ENCODE peak calls at places on chromosomes 5 and 9, in seven cellular contexts. R is suprapubic skin, X is psoas muscle, K is AG04450, G is osteoblast, Z is WERI-Rb-1, S is IMR-90. F is an unnamed sample. For H3K27me3, the result is how much of the 10 kb centered on the place peaks cover.

GRCh38 chr5:172164773-172165212 is 23.2 kb downstream of the STK10 start:
- DNase-seq in R (no peak), X (no peak), K (no peak), G (peak), Z (no peak), S (peak), F (no peak)

GRCh38 chr5:31492824-31493223 is 39.1 kb downstream of the DROSHA start:
- DNase-seq in R (no peak), X (no peak), K (no peak), G (no peak), Z (no peak), S (peak), F (peak)

GRCh38 chr5:151703227-151703626 is 16.5 kb upstream of the SPARC start:
- DNase-seq in R (no peak), X (no peak), K (no peak), G (no peak), Z (no peak), S (no peak), F (no peak)

GRCh38 chr5:157280927-157281326 is 15.0 kb downstream of the CYFIP2 start:
- DNase-seq in R (no peak), X (no peak), K (no peak), G (peak), Z (no peak), S (peak), F (peak)

GRCh38 chr9:135584371-135584770 is 22.8 kb downstream of the PAEP start:
- DNase-seq in R (no peak), X (peak), K (no peak), G (peak), Z (no peak), S (no peak), F (no peak)

GRCh38 chr9:98302938-98303337 is 47.5 kb upstream of the TBC1D2 start:
- DNase-seq in R (no peak), X (no peak), K (no peak), G (no peak), Z (no peak), S (no peak), F (no peak)

GRCh38 chr5:149365418-149365817 is 7.6 kb downstream of the PCYOX1L start:
- DNase-seq in R (no peak), X (no peak), K (no peak), G (no peak), Z (no peak), S (no peak), F (peak)

GRCh38 chr5:119022773-119023172 is 34.4 kb upstream of the DTWD2 start:
- DNase-seq in R (no peak), X (no peak), K (no peak), G (no peak), Z (no peak), S (no peak), F (no peak)

GRCh38 chr5:171275822-171276544 is 33.1 kb upstream of the TLX3 start:
- DNase-seq in R (no peak), X (no peak), K (no peak), G (no peak), Z (no peak), S (no peak), F (no peak)

GRCh38 chr5:78006449-78006848 is 230.3 kb upstream of the TBCA start:
- DNase-seq in R (no peak), X (no peak), K (no peak), G (no peak), Z (no peak), S (no peak), F (no peak)

GRCh38 chr5:78005021-78005785 is 229.1 kb upstream of the TBCA start:
- DNase-seq in R (no peak), X (no peak), K (no peak), G (no peak), Z (no peak), S (peak), F (peak)

GRCh38 chr5:78007232-78007631 is 231.1 kb upstream of the TBCA start:
- DNase-seq in R (no peak), X (no peak), K (no peak), G (no peak), Z (no peak), S (no peak), F (no peak)

GRCh38 chr5:78008356-78008967 is 232.3 kb upstream of the TBCA start:
- DNase-seq in R (no peak), X (no peak), K (no peak), G (peak), Z (peak), S (peak), F (peak)

DNA sequence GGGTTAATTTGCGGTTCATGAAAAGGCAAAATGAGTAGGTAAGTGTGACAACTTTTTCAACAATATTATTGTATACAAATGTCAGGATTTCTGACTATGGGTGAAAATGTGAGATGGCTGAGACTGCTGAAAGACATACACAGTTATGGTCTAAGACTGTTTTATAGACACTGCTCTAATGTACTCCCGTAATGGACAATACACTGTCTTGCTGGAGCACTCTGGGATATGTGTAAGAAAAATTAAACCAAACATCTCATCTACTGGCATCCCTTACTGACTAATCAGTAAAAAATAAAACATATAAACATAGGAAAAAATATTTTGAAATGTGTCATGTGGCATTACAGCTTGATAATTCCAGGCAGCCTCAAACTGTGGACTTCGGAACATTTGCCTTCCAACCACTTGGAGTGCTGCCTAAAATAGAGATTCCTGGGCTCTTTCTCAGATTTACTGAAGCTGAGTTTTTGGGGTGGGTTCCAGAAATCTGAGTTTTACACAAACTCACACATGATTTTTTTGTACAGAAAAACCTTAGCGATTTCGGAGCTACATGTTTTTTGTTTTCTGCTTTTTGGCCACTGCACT is 233.9 kb upstream of the TBCA start:
- DNase-seq in R (no peak), X (no peak), K (peak), G (peak), Z (no peak), S (peak), F (no peak)
- H3K4me3 ChIP-seq in R (no peak), X (no peak), K (peak), G (peak), Z (no peak), S (peak), F (no peak)

GRCh38 chr5:77842247-77842646 is 66.1 kb upstream of the TBCA start:
- DNase-seq in R (no peak), X (no peak), K (no peak), G (no peak), Z (no peak), S (no peak), F (no peak)

GRCh38 chr5:77840930-77841329 is 64.8 kb upstream of the TBCA start:
- DNase-seq in R (no peak), X (no peak), K (no peak), G (no peak), Z (no peak), S (no peak), F (no peak)

GRCh38 chr5:77841616-77842015 is 65.5 kb upstream of the TBCA start:
- DNase-seq in R (no peak), X (no peak), K (no peak), G (peak), Z (no peak), S (no peak), F (no peak)

GRCh38 chr5:77843570-77844407 is 67.7 kb upstream of the TBCA start:
- DNase-seq in R (no peak), X (no peak), K (no peak), G (peak), Z (no peak), S (no peak), F (no peak)

GRCh38 chr5:77839691-77840090 is 63.6 kb upstream of the TBCA start:
- DNase-seq in R (no peak), X (no peak), K (no peak), G (no peak), Z (no peak), S (no peak), F (no peak)
- TF ChIP-seq CTCF in R (no peak), X (no peak), K (no peak), G (no peak), Z (no peak), S (no peak), F (no peak)

GRCh38 chr5:176822041-176822425 is 11.7 kb downstream of the UNC5A start:
- DNase-seq in R (no peak), X (no peak), K (no peak), G (no peak), Z (no peak), S (no peak), F (no peak)
- H3K27me3 ChIP-seq in R (half or more), X (under half), K (under half), G (under half), Z (under half), S (half or more), F (under half)

GRCh38 chr9:1083325-1083913 is 33.3 kb downstream of the DMRT2 start:
- DNase-seq in R (peak), X (peak), K (no peak), G (no peak), Z (no peak), S (no peak), F (peak)
- H3K4me3 ChIP-seq in R (peak), X (peak), K (no peak), G (peak), Z (no peak), S (no peak), F (peak)

GRCh38 chr5:38782185-38782584 is 63.6 kb upstream of the OSMR start:
- DNase-seq in R (no peak), X (no peak), K (no peak), G (no peak), Z (no peak), S (no peak), F (no peak)

GRCh38 chr5:38780316-38780715 is 65.5 kb upstream of the OSMR start:
- DNase-seq in R (no peak), X (no peak), K (no peak), G (peak), Z (no peak), S (peak), F (peak)

GRCh38 chr5:38777111-38777510 is 68.7 kb upstream of the OSMR start:
- DNase-seq in R (no peak), X (no peak), K (no peak), G (no peak), Z (no peak), S (no peak), F (no peak)

GRCh38 chr5:38783011-38783551 is 62.7 kb upstream of the OSMR start:
- DNase-seq in R (no peak), X (no peak), K (peak), G (peak), Z (no peak), S (peak), F (peak)

DNA sequence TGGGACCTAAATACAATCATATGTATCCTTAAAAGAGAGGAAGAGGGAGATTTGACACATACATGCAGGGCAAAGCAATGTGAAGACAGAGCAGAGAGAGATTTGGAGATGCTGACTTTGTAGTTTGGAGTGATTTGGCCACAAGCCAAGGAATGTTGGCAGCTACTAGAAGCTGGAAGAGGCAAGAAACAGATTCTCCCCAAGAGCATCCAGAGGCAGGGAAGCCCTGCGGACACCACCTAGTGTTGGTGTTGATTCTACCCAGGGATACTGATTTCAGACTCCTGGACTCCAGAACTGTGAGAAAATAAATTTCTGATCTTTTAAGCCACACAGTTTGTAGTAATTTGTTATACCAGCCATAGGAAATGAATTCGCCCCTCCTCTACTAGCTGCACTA is 64.9 kb upstream of the OSMR start:
- DNase-seq in R (peak), X (peak), K (peak), G (no peak), Z (no peak), S (peak), F (peak)
- TF ChIP-seq CTCF in R (no peak), X (peak), K (peak), G (peak), Z (no peak), S (no peak), F (no peak)

GRCh38 chr9:132582786-132583583 is 579 bp downstream of the BARHL1 start:
- DNase-seq in R (no peak), X (peak), K (no peak), G (peak), Z (no peak), S (no peak), F (no peak)
- H3K27me3 ChIP-seq in R (half or more), X (half or more), K (half or more), G (half or more), Z (half or more), S (half or more), F (half or more)

F was measured in bronchial epithelial cell.